ENCODE peak calls at places on chromosomes 2 and 18, in four cellular contexts. P is HepG2, E is GM12891, X is K562. R is an unnamed sample.

GRCh38 chr2:170013802-170014551 is 164.0 kb upstream of the MYO3B start:
- DNase-seq in P (no peak), E (no peak), X (peak), R (no peak)

GRCh38 chr18:70296289-70296688 is 7.4 kb downstream of the SOCS6 start:
- DNase-seq in P (peak), E (no peak), X (peak), R (no peak)

GRCh38 chr18:22753130-22753831 is 179.8 kb upstream of the RBBP8 start:
- DNase-seq in P (no peak), E (no peak), X (no peak), R (no peak)

GRCh38 chr2:10434885-10435419 is 13.2 kb downstream of the ODC1 start:
- DNase-seq in P (peak), E (peak), X (peak), R (peak)

GRCh38 chr18:26549486-26550435 is 1.4 kb upstream of the KCTD1 start:
- DNase-seq in P (peak), E (peak), X (no peak), R (peak)

GRCh38 chr2:60302377-60303126 is 250.9 kb downstream of the BCL11A start:
- DNase-seq in P (no peak), E (no peak), X (no peak), R (no peak)

GRCh38 chr2:20637147-20637546 is 13.8 kb downstream of the HS1BP3 start:
- DNase-seq in P (no peak), E (no peak), X (no peak), R (no peak)

GRCh38 chr2:205613970-205614559 is 68.2 kb upstream of the NRP2 start:
- DNase-seq in P (no peak), E (no peak), X (no peak), R (no peak)

GRCh38 chr2:138403431-138403927 is 98.1 kb upstream of the SPOPL start:
- DNase-seq in P (no peak), E (no peak), X (no peak), R (no peak)

GRCh38 chr2:217113496-217113895 is 253.6 kb upstream of the TNP1 start:
- DNase-seq in P (no peak), E (no peak), X (no peak), R (no peak)

GRCh38 chr2:57880967-57881366 is 165.6 kb upstream of the VRK2 start:
- DNase-seq in P (no peak), E (no peak), X (no peak), R (no peak)

GRCh38 chr18:13136056-13136688 is 82.4 kb upstream of the LDLRAD4 start:
- DNase-seq in P (no peak), E (peak), X (no peak), R (no peak)

GRCh38 chr2:47520825-47521665 is 118.1 kb downstream of the MSH2 start:
- DNase-seq in P (no peak), E (peak), X (no peak), R (peak)

GRCh38 chr2:67991456-67991855 is 71.3 kb downstream of the C1D start:
- DNase-seq in P (no peak), E (no peak), X (no peak), R (no peak)

GRCh38 chr2:168300460-168300859 is 53.1 kb upstream of the STK39 start:
- DNase-seq in P (no peak), E (no peak), X (no peak), R (no peak)

GRCh38 chr2:102368461-102369109 is 13.0 kb downstream of the IL18R1 start:
- DNase-seq in P (no peak), E (no peak), X (no peak), R (no peak)

GRCh38 chr18:9811978-9812377 is 73.8 kb upstream of the TXNDC2 start:
- DNase-seq in P (no peak), E (no peak), X (no peak), R (no peak)

GRCh38 chr18:50372743-50373142 is 2.1 kb upstream of the SKA1 start:
- DNase-seq in P (no peak), E (no peak), X (no peak), R (no peak)

GRCh38 chr2:203470371-203470770 is 64.7 kb downstream of the RAPH1 start:
- DNase-seq in P (no peak), E (no peak), X (no peak), R (no peak)

GRCh38 chr2:112644933-112645395 is 775 bp upstream of the SLC20A1 start:
- DNase-seq in P (no peak), E (no peak), X (no peak), R (no peak)

GRCh38 chr2:170812716-170813585 is 3.7 kb upstream of the GAD1 start:
- DNase-seq in P (peak), E (no peak), X (peak), R (no peak)

GRCh38 chr2:38075436-38076249 is at the start of gene CYP1B1:
- DNase-seq in P (no peak), E (peak), X (no peak), R (no peak)

GRCh38 chr2:19748711-19749506 is 152.9 kb downstream of the TTC32 start:
- DNase-seq in P (peak), E (no peak), X (no peak), R (no peak)

GRCh38 chr18:59148192-59148591 is 8.5 kb downstream of the SEC11C start:
- DNase-seq in P (no peak), E (no peak), X (no peak), R (no peak)

GRCh38 chr18:59006461-59007067 is 133.1 kb upstream of the SEC11C start:
- DNase-seq in P (no peak), E (no peak), X (no peak), R (no peak)

GRCh38 chr2:42841344-42841743 is 49.0 kb upstream of the HAAO start:
- DNase-seq in P (no peak), E (no peak), X (no peak), R (no peak)

GRCh38 chr2:42843131-42843530 is 50.7 kb upstream of the HAAO start:
- DNase-seq in P (no peak), E (no peak), X (no peak), R (no peak)

GRCh38 chr2:42840141-42840540 is 47.8 kb upstream of the HAAO start:
- DNase-seq in P (no peak), E (no peak), X (no peak), R (no peak)

GRCh38 chr2:42842418-42842817 is 50.0 kb upstream of the HAAO start:
- DNase-seq in P (no peak), E (no peak), X (no peak), R (no peak)

DNA sequence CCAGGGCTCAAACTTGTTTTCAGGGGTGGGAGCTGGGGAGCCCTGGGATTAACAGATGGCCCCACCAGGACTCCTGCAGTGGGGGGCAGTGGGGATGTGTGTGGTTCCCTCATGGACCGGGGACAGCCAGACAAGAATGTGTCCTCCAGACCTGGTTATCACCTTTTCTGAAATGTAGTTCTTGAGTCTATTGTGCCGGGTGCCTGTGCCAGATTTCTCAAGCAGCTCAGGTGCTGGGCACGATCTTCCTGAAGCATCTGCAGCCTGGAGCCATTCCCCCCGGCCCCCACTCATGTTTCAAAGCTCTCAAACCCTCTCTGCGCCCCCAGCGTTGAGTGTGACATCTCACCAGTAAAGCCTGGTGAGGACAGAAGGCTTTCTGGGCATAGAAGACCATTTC is 48.4 kb upstream of the HAAO start:
- DNase-seq in P (no peak), E (no peak), X (no peak), R (no peak)
- TF ChIP-seq TAF1 in P (no peak), E (no peak), X (no peak), R (no peak)

DNA sequence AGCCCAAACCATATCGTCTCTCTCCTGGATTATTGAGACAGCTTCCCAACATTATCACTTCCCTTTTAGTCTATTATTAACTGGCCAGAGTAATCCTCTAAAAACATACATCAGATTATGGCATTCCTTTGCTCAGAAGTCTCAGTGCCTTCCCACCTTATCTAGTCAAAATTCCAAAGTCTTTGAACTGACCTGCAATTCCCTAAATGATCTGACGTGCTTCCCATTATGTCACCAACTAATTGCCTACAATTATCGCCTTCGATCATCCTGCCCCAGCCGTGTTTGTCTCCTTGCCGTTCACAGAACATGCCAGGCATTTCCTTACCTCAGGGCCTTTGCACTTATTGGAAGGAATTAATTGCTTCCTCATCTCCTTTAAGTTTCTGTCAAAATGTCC is 332.4 kb downstream of the IRS1 start:
- DNase-seq in P (peak), E (no peak), X (no peak), R (no peak)
- TF ChIP-seq POLR2AphosphoS5 in P (no peak), E (no peak), X (no peak), R (no peak)

GRCh38 chr2:128318776-128319456 is at the start of gene HS6ST1:
- DNase-seq in P (peak), E (peak), X (peak), R (peak)
- TF ChIP-seq POLR2A in P (no peak), E (no peak), X (no peak), R (peak)

GRCh38 chr2:143451622-143452021 is 322.4 kb downstream of the ARHGAP15 start:
- DNase-seq in P (no peak), E (no peak), X (no peak), R (no peak)
- TF ChIP-seq TAF1 in P (no peak), E (no peak), X (no peak), R (no peak)

GRCh38 chr2:65382323-65382722 is 50.1 kb downstream of the SPRED2 start:
- DNase-seq in P (no peak), E (no peak), X (no peak), R (no peak)

GRCh38 chr2:65380243-65380642 is 52.2 kb downstream of the SPRED2 start:
- DNase-seq in P (no peak), E (no peak), X (no peak), R (no peak)

GRCh38 chr2:65383571-65384488 is 48.6 kb downstream of the SPRED2 start:
- DNase-seq in P (no peak), E (no peak), X (peak), R (no peak)

GRCh38 chr2:65381607-65382032 is 50.8 kb downstream of the SPRED2 start:
- DNase-seq in P (no peak), E (no peak), X (no peak), R (no peak)

DNA sequence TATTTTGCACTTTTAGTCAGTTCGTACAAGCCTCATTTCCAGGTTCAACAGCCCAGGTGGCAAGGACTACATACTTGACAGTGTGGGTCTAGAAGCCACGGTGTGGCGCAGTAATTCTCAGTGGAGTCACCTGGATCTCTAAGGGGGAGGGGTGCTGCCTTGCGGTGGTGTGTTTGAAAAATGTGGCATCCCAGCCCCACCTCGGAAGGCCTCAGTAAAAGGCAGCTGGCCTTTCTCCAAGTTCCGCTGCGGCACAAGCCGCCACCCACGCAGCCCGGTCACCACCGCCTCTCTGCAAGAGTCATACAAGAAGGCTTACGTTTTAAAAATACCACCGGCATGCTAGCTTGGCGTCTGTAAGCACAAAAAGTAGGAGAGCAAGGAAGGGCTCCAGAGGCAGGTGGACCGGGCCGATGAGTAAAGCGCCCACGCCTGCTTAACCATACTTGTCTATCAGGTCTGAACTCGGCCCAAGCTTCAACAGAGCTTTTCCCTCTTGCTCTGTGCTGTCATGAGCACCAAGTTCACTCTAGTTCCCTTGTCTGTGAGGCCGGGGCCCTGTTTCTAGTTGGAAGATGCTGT is 49.5 kb downstream of the SPRED2 start:
- DNase-seq in P (peak), E (peak), X (peak), R (peak)
- TF ChIP-seq POLR2AphosphoS5 in P (no peak), E (no peak), X (peak), R (no peak)

DNA sequence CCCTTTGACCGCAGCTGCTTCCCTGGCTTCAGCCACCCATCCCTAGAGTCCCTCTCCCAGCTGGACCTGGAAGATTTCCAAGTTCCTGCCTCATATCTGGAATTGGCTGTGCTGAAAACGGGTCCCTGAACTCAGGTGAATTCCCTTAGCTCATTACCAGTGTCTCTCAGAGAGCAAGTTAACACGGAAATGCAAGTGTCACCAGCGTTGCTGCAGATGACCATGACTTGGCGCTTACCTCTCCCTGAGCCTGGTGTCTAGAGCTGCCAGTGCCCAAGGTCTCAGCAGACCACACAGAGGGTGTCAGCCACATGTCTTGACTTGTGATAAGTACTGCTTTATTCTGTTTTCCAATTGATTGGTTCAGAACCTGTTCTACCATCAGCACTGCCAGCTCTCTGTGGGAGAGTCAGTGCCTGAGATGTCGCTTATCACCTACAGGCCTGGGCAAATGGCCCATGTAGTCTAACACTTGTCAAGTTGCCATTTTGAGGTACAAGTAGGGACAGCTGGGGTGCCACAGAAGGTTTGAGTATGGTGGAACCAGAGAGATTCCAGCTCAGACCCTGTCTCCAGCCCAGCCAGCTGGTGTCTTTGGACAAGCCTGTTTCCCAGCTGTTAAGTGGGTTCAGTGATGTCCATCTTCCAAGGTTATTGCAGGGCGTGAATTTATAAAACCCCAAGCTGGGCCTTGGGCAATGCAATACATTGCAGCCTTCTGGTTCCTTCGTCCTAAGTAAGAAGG is 48.7 kb downstream of the LYPD1 start:
- DNase-seq in P (no peak), E (no peak), X (no peak), R (no peak)
- TF ChIP-seq POLR2A in P (no peak), E (no peak), X (no peak), R (no peak)